ENCODE peak calls at places on chromosomes 1 and 21, in six cellular contexts. W is sciatic nerve; T is amygdala; O is hepatocyte; K is T follicular helper cell; Q is activated CD8-positive, alpha-beta memory T cell treated with anti-CD3 and anti-CD28 coated beads for 1 hour. J is an unnamed sample.

GRCh38 chr1:14320518-14320917 is 278.0 kb upstream of the KAZN start:
- DNase-seq in W (no peak), T (no peak), O (no peak), K (no peak), Q (no peak), J (no peak)

GRCh38 chr1:41246568-41246967 is 4.5 kb upstream of the SCMH1 start:
- DNase-seq in W (no peak), T (no peak), O (no peak), K (no peak), Q (no peak), J (no peak)

GRCh38 chr1:59743324-59744108 is 71.2 kb upstream of the HOOK1 start:
- DNase-seq in W (no peak), T (no peak), O (no peak), K (no peak), Q (no peak), J (peak; percentile 64)

GRCh38 chr1:230509281-230509977 is 83.3 kb upstream of the PGBD5 start:
- DNase-seq in W (no peak), T (no peak), O (peak; percentile 30), K (no peak), Q (no peak), J (no peak)

GRCh38 chr1:23910144-23910543 is 3.0 kb downstream of the CNR2 start:
- DNase-seq in W (no peak), T (no peak), O (no peak), K (no peak), Q (no peak), J (no peak)

GRCh38 chr21:44845418-44846200 is 27.7 kb upstream of the SUMO3 start:
- DNase-seq in W (peak; percentile 75), T (no peak), O (peak; percentile 81), K (peak; percentile 20), Q (peak; percentile 22), J (no peak)

GRCh38 chr1:70044832-70045231 is 160.5 kb downstream of the LRRC40 start:
- DNase-seq in W (no peak), T (no peak), O (no peak), K (no peak), Q (no peak), J (no peak)

GRCh38 chr1:36134805-36135339 is 9.8 kb upstream of the COL8A2 start:
- DNase-seq in W (peak; percentile 82), T (no peak), O (peak; percentile 76), K (no peak), Q (no peak), J (no peak)

GRCh38 chr1:216119600-216119999 is 303.6 kb downstream of the USH2A start:
- DNase-seq in W (no peak), T (no peak), O (peak; percentile 38), K (no peak), Q (no peak), J (no peak)

GRCh38 chr1:57748696-57749095 is 324.8 kb upstream of the DAB1 start:
- DNase-seq in W (no peak), T (no peak), O (no peak), K (no peak), Q (no peak), J (no peak)

GRCh38 chr1:245060684-245061374 is 94.0 kb upstream of the KIF26B start:
- DNase-seq in W (no peak), T (no peak), O (peak; percentile 87), K (no peak), Q (no peak), J (no peak)

GRCh38 chr21:44566403-44566802 is 7.1 kb upstream of the KRTAP10-4 start:
- DNase-seq in W (no peak), T (no peak), O (no peak), K (no peak), Q (no peak), J (no peak)

GRCh38 chr1:12124693-12125421 is 41.9 kb upstream of the TNFRSF1B start:
- DNase-seq in W (peak; percentile 88), T (no peak), O (peak; percentile 82), K (peak; percentile 69), Q (peak; percentile 64), J (peak; percentile 47)

J was measured in putamen.